ENCODE peak calls at places on chromosomes 5 and 9, in seven cellular contexts. E is NCI-H1105 treated with DMSO at 0.1 percent for 48 hours, C is H1, O is T-helper 1 cell, L is ACHN, K is coronary artery, Q is cardiac septum. B is an unnamed sample.

GRCh38 chr5:159444441-159445082 is 114.3 kb upstream of the IL12B start:
- DNase-seq in E (peak), K (no peak), C (no peak), O (no peak), L (peak), Q (no peak), B (peak)

GRCh38 chr9:37197158-37198033 is 77.0 kb downstream of the ZCCHC7 start:
- DNase-seq in Q (no peak), C (no peak), O (no peak), K (no peak), E (no peak), L (no peak), B (peak)

GRCh38 chr5:76384189-76384588 is 18.9 kb upstream of the IQGAP2 start:
- DNase-seq in E (no peak), C (no peak), O (no peak), K (no peak), L (no peak), Q (no peak), B (no peak)

GRCh38 chr9:12426198-12426864 is 266.9 kb upstream of the TYRP1 start:
- DNase-seq in Q (no peak), E (peak), K (no peak), L (peak), O (no peak), C (no peak), B (peak)

GRCh38 chr9:93491593-93492232 is 38.3 kb upstream of the FAM120AOS start:
- DNase-seq in L (no peak), E (no peak), C (no peak), O (no peak), Q (no peak), K (no peak), B (no peak)

GRCh38 chr9:36298566-36298965 is 40.3 kb upstream of the GNE start:
- DNase-seq in L (no peak), C (no peak), E (no peak), O (no peak), K (no peak), Q (no peak), B (no peak)

GRCh38 chr9:91894023-91894422 is 56.0 kb downstream of the ROR2 start:
- DNase-seq in O (no peak), E (no peak), L (no peak), C (no peak), Q (peak), K (no peak), B (no peak)

GRCh38 chr5:18553269-18553668 is 919.0 kb downstream of the TAF11L14 start:
- DNase-seq in Q (no peak), E (no peak), L (peak), C (no peak), O (no peak), K (no peak), B (peak)

GRCh38 chr9:134492281-134492691 is 149.3 kb upstream of the COL5A1 start:
- DNase-seq in O (no peak), Q (peak), L (no peak), K (peak), C (no peak), E (no peak), B (no peak)

B was measured in RKO.